ENCODE peak calls at places on chromosomes 13 and 19, in nine cellular contexts. Q, K, Z, U, A, R, S, D and L are unnamed samples.

GRCh38 chr19:35908977-35909683 is 1.0 kb upstream of the TYROBP start:
- DNase-seq in S (no peak), U (peak), K (no peak), Z (no peak), Q (no peak), R (no peak), A (no peak), D (no peak), L (peak)

GRCh38 chr13:100541882-100542545 is 46.6 kb downstream of the GGACT start:
- DNase-seq in Q (no peak), R (no peak), U (no peak), K (peak), Z (no peak), S (no peak), D (no peak), A (no peak), L (no peak)

GRCh38 chr19:53903055-53903680 is 5.9 kb upstream of the CACNG7 start:
- DNase-seq in A (peak), D (peak), Q (no peak), Z (no peak), K (peak), R (no peak), S (peak), U (no peak), L (no peak)

GRCh38 chr13:79485014-79485441 is 4.1 kb downstream of the NDFIP2 start:
- DNase-seq in Q (no peak), Z (no peak), R (no peak), A (peak), U (no peak), K (peak), S (no peak), D (peak), L (no peak)

GRCh38 chr13:46795321-46795720 is 1.6 kb downstream of the ESD start:
- DNase-seq in K (no peak), D (no peak), U (no peak), R (no peak), Z (no peak), Q (no peak), S (no peak), A (peak), L (no peak)

GRCh38 chr13:101289764-101290163 is 126.5 kb downstream of the NALCN start:
- DNase-seq in Z (no peak), U (peak), K (no peak), R (peak), S (no peak), A (peak), Q (no peak), D (peak), L (peak)

GRCh38 chr13:107968470-107968869 is 246.9 kb downstream of the LIG4 start:
- DNase-seq in Q (no peak), Z (no peak), D (no peak), A (no peak), R (peak), S (no peak), U (no peak), K (peak), L (no peak)

GRCh38 chr19:39128511-39129079 is 3.0 kb downstream of the PAK4 start:
- DNase-seq in Q (no peak), S (no peak), U (no peak), Z (no peak), R (no peak), K (no peak), A (no peak), D (peak), L (no peak)

GRCh38 chr13:30679483-30680330 is 55.6 kb upstream of the ALOX5AP start:
- DNase-seq in Q (no peak), S (peak), D (peak), U (no peak), K (peak), R (no peak), A (peak), Z (no peak), L (no peak)

GRCh38 chr13:40181203-40181845 is 485.1 kb downstream of the FOXO1 start:
- DNase-seq in S (no peak), Q (no peak), R (no peak), D (peak), Z (no peak), K (no peak), U (no peak), A (peak), L (no peak)

GRCh38 chr19:57031156-57031555 is 88.6 kb upstream of the USP29 start:
- DNase-seq in S (no peak), Q (no peak), K (no peak), U (no peak), A (no peak), R (no peak), Z (no peak), D (no peak), L (no peak)

GRCh38 chr13:80361883-80362327 is 21.0 kb upstream of the SPRY2 start:
- DNase-seq in A (peak), K (no peak), Q (no peak), R (no peak), U (peak), D (no peak), Z (no peak), S (no peak), L (peak)

GRCh38 chr13:26062853-26063444 is 11.1 kb upstream of the SHISA2 start:
- DNase-seq in Q (no peak), D (peak), A (peak), U (peak), K (peak), S (peak), R (peak), Z (no peak), L (no peak)

GRCh38 chr13:41568143-41568989 is 111.0 kb downstream of the RGCC start:
- DNase-seq in K (no peak), A (no peak), D (no peak), Z (no peak), S (no peak), Q (no peak), U (no peak), R (no peak), L (no peak)

GRCh38 chr13:24162604-24163003 is 2.1 kb downstream of the SPATA13 start:
- DNase-seq in D (no peak), S (no peak), R (no peak), K (no peak), U (no peak), A (no peak), Q (no peak), Z (no peak), L (no peak)